ENCODE peak calls at places on chromosomes 12 and 14, in six cellular contexts. J, P, O, F, Y and D are unnamed samples.

GRCh38 chr12:98935847-98936246 is 290.8 kb downstream of the APAF1 start:
- DNase-seq in P (no peak), Y (no peak), J (no peak), O (no peak), F (no peak), D (no peak)

GRCh38 chr14:104680056-104680805 is 9.2 kb upstream of the INF2 start:
- DNase-seq in O (peak), F (peak), J (no peak), P (no peak), Y (peak), D (no peak)

GRCh38 chr12:87413784-87414183 is 615.4 kb downstream of the C12orf50 start:
- DNase-seq in Y (no peak), J (no peak), P (no peak), O (no peak), F (no peak), D (no peak)

GRCh38 chr12:112963227-112963861 is 15.0 kb upstream of the OAS2 start:
- DNase-seq in J (no peak), F (no peak), P (no peak), Y (no peak), O (no peak), D (no peak)

GRCh38 chr12:70048521-70049245 is 194.6 kb upstream of the CNOT2 start:
- DNase-seq in F (no peak), O (no peak), Y (no peak), J (no peak), P (no peak), D (no peak)

GRCh38 chr12:87967871-87968270 is 61.3 kb downstream of the C12orf50 start:
- DNase-seq in Y (no peak), J (no peak), O (no peak), F (no peak), P (no peak), D (no peak)

GRCh38 chr12:127690161-127690560 is 576.8 kb upstream of the TMEM132C start:
- DNase-seq in Y (no peak), J (no peak), F (no peak), P (no peak), O (no peak), D (no peak)

GRCh38 chr12:42409471-42409870 is 83.5 kb downstream of the PPHLN1 start:
- DNase-seq in Y (no peak), J (no peak), F (no peak), P (no peak), O (no peak), D (no peak)

GRCh38 chr12:108657130-108657745 is 23.5 kb upstream of the SELPLG start:
- DNase-seq in F (no peak), P (no peak), J (no peak), Y (no peak), O (no peak), D (no peak)

GRCh38 chr14:57560681-57561080 is 67.0 kb upstream of the CCDC198 start:
- DNase-seq in Y (no peak), F (no peak), O (no peak), P (no peak), J (no peak), D (no peak)

GRCh38 chr12:19177754-19178153 is 48.2 kb downstream of the PLEKHA5 start:
- DNase-seq in P (no peak), O (no peak), F (no peak), Y (no peak), J (no peak), D (no peak)

GRCh38 chr14:100293497-100294212 is 12.6 kb downstream of the SLC25A29 start:
- DNase-seq in Y (no peak), P (no peak), F (peak), J (peak), O (no peak), D (peak)

GRCh38 chr14:97312910-97313309 is 515.7 kb downstream of the VRK1 start:
- DNase-seq in P (no peak), F (no peak), O (no peak), Y (no peak), J (no peak), D (no peak)

GRCh38 chr12:89183985-89184435 is 168.3 kb downstream of the DUSP6 start:
- DNase-seq in O (peak), P (no peak), J (peak), F (peak), Y (no peak), D (no peak)

GRCh38 chr12:62296001-62296400 is 35.8 kb downstream of the USP15 start:
- DNase-seq in F (no peak), P (no peak), J (no peak), O (no peak), Y (no peak), D (no peak)

GRCh38 chr12:26939192-26939832 is 1.0 kb downstream of the FGFR1OP2 start:
- DNase-seq in O (no peak), J (no peak), Y (no peak), P (no peak), F (no peak), D (peak)

GRCh38 chr12:105107176-105107496 is 395 bp upstream of the WASHC4 start:
- DNase-seq in F (no peak), P (no peak), J (no peak), O (no peak), Y (no peak), D (peak)

GRCh38 chr12:105382771-105383632 is 52.5 kb downstream of the C12orf75 start:
- DNase-seq in F (no peak), P (no peak), J (no peak), O (peak), Y (no peak), D (peak)

GRCh38 chr12:12626471-12626870 is 14.8 kb downstream of the CREBL2 start:
- DNase-seq in Y (no peak), J (no peak), P (no peak), O (no peak), F (no peak), D (no peak)

GRCh38 chr14:65533736-65534404 is 121.3 kb downstream of the FUT8 start:
- DNase-seq in P (no peak), F (no peak), O (no peak), J (no peak), Y (no peak), D (no peak)

GRCh38 chr14:54116972-54117371 is 160.3 kb upstream of the BMP4 start:
- DNase-seq in Y (no peak), O (no peak), P (no peak), F (peak), J (no peak), D (no peak)

GRCh38 chr12:89370850-89371249 is 18.5 kb upstream of the DUSP6 start:
- DNase-seq in J (no peak), O (no peak), Y (no peak), F (no peak), P (no peak), D (no peak)

GRCh38 chr12:105084251-105085250 is at the start of gene ALDH1L2:
- DNase-seq in P (peak), J (peak), F (peak), Y (peak), O (peak), D (peak)

GRCh38 chr14:52790011-52790755 is 1.2 kb downstream of the GNPNAT1 start:
- DNase-seq in Y (no peak), O (no peak), F (no peak), J (no peak), P (no peak), D (peak)

GRCh38 chr12:25469861-25470260 is 83.2 kb downstream of the LMNTD1 start:
- DNase-seq in P (no peak), O (no peak), J (no peak), Y (no peak), F (no peak), D (no peak)

GRCh38 chr14:23094666-23095195 is at the start of gene ACIN1:
- DNase-seq in P (peak), J (peak), Y (peak), F (peak), O (peak), D (peak)

GRCh38 chr12:55820679-55821078 is 2.8 kb downstream of the ORMDL2 start:
- DNase-seq in F (no peak), Y (no peak), O (no peak), P (no peak), J (no peak), D (no peak)

GRCh38 chr12:53101266-53101665 is 2.0 kb upstream of the SOAT2 start:
- DNase-seq in P (no peak), Y (no peak), F (peak), O (no peak), J (peak), D (no peak)

GRCh38 chr14:74038015-74038859 is 19.1 kb downstream of the BBOF1 start:
- DNase-seq in J (no peak), O (no peak), Y (no peak), F (no peak), P (no peak), D (peak)

GRCh38 chr12:131990980-131991305 is 41.2 kb downstream of the EP400 start:
- DNase-seq in P (no peak), J (peak), F (peak), O (no peak), Y (no peak), D (no peak)

GRCh38 chr12:28776913-28777312 is 372.2 kb upstream of the FAR2 start:
- DNase-seq in P (no peak), J (no peak), F (no peak), Y (no peak), O (no peak), D (no peak)

GRCh38 chr12:107525063-107525718 is 160.4 kb upstream of the PWP1 start:
- DNase-seq in F (no peak), J (no peak), O (no peak), P (no peak), Y (no peak), D (no peak)

GRCh38 chr12:107523760-107524558 is 161.6 kb upstream of the PWP1 start:
- DNase-seq in O (no peak), F (no peak), J (no peak), Y (no peak), P (no peak), D (no peak)

GRCh38 chr12:107519906-107520859 is 165.4 kb upstream of the PWP1 start:
- DNase-seq in P (no peak), O (no peak), Y (no peak), J (no peak), F (no peak), D (no peak)

GRCh38 chr12:107521826-107522355 is 163.7 kb upstream of the PWP1 start:
- DNase-seq in O (no peak), P (no peak), F (no peak), Y (no peak), J (no peak), D (no peak)

DNA sequence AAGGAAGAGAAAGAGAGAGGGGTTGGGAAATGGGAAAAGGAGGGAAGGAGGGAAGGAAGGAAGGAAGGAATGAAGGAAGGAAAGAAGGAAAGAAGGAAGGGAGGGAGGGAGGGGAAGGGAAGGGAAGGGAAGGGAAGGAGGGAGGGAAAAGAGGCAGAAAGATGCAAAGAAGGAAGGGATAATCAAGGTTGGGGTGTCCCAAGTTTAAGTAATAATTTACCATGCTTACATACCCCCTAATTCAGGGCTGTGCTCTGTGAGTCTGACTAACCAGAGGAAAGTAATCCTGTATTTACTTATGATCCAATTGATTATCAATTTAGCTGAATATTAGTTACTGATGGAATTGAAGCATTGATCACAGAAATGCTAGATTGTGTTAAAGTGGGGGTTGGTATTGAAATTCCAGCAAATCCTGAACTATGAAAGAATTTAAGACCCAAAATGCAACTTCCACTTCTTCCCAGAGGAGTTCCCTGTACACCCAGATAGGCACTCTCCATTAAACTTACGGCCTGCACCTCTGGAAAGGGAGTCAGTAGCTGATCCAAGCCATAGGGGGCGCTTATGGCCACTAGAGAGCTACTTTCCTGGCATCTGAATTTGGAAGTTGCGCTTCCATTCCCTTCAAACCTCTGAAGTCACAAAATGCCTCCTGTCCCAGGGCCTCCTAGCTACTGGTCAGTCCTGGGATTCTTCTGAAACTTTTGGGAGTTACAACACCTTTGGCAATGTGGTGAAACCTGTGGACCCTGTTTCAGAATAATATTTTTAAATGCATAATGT is 162.7 kb upstream of the PWP1 start:
- DNase-seq in O (no peak), F (no peak), Y (no peak), P (no peak), J (no peak), D (no peak)
- TF ChIP-seq CTCF in O (no peak), F (no peak), Y (no peak), P (no peak), J (no peak), D (peak)

GRCh38 chr12:56839489-56840442 is 76.6 kb downstream of the HSD17B6 start:
- DNase-seq in P (peak), Y (peak), O (no peak), J (no peak), F (peak), D (peak)
- TF ChIP-seq CTCF in P (no peak), Y (no peak), O (peak), J (no peak), F (peak), D (peak)

GRCh38 chr14:86790408-86791364 is 1202.3 kb downstream of the GALC start:
- DNase-seq in J (no peak), F (no peak), Y (no peak), P (no peak), O (no peak), D (no peak)
- TF ChIP-seq CTCF in J (no peak), F (no peak), Y (no peak), P (no peak), O (no peak), D (no peak)

DNA sequence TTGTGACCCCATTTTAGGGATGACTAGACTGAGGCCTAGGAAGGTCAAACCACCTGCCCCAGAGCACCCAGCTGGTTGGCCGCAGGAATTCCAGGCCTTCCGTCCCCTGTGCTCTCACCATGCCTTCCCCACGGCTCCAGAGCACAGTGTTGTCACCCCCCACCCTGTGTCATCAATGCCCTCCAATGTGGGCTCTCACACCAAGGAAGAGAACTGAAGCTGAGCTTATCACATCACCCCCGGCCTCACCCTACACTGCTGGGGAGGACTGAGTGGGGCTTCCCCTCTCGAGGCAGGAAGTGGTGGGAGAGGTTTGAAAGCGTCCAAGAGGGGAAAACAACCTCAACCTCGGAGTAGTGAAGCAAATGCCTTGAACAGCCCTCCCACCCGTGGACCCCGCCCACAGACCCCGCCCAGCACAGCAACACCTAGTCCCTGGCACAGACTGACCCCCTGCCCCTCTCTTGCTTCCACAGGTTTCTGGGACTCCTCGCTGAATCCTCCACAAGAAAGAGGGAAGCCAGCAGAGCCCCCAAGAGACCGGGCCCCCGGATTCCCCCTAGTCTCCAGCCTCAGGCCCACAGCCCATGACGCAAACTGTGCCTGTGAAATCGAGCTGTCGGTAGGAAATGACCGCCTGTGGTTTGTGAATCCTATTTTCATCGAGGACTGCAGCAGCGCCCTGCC is 97.2 kb downstream of the LGMN start:
- DNase-seq in J (no peak), O (no peak), F (peak), Y (peak), P (no peak), D (peak)
- TF ChIP-seq CTCF in J (no peak), O (no peak), F (no peak), Y (no peak), P (no peak), D (no peak)

GRCh38 chr14:51239813-51240803 is at the start of gene TMX1:
- DNase-seq in J (peak), F (peak), Y (peak), P (peak), O (peak), D (peak)
- TF ChIP-seq CTCF in J (no peak), F (no peak), Y (no peak), P (no peak), O (no peak), D (no peak)

GRCh38 chr12:49622501-49623141 is 740 bp upstream of the PRPF40B start:
- DNase-seq in Y (peak), J (no peak), P (peak), F (peak), O (no peak), D (peak)
- TF ChIP-seq CTCF in Y (no peak), J (no peak), P (no peak), F (no peak), O (no peak), D (no peak)

DNA sequence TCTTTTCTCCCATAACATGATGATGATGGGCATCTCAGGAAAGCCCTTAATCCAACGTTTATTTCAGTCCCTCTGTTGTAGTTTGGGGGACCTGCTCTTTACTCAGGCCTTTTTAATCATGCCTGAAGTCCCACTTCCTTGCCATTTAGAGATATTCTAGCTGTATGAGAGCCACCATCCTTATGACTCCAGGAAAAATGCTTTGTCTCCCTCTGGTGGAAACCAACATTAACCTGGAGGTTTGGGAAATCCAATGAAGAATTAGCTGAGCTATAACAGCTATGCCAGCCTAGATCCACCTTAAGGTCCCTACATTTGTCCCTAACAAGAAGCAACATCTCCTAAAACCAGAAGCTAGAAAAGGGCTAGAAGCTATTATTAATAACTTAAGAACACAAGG is 1399.1 kb downstream of the LRFN5 start:
- DNase-seq in F (no peak), J (no peak), O (no peak), Y (no peak), P (no peak), D (no peak)
- TF ChIP-seq CTCF in F (no peak), J (no peak), O (no peak), Y (no peak), P (no peak), D (no peak)

GRCh38 chr12:124408822-124409517 is 114.1 kb downstream of the RFLNA start:
- DNase-seq in F (no peak), O (no peak), P (no peak), J (no peak), Y (no peak), D (no peak)
- TF ChIP-seq CTCF in F (no peak), O (no peak), P (no peak), J (no peak), Y (no peak), D (no peak)